ENCODE peak calls at places on chromosomes 4 and X, in eight cellular contexts. Q is GM10248; D is breast epithelium; Y is endothelial cell; S is non-pigmented ciliary epithelial cell; V is activated T-helper 1 cell treated with anti-CD3 and anti-CD28 coated beads, Interleukin-2, amount 50 U/mL, for 16 hours; T is GM20000; U is GM23248. L is an unnamed sample.

GRCh38 chr4:138234254-138234653 is 7.9 kb downstream of the SLC7A11 start:
- DNase-seq in Q (no peak), D (no peak), Y (no peak), S (no peak), V (no peak), T (no peak), U (no peak), L (no peak)

GRCh38 chr4:6111354-6111930 is 88.9 kb downstream of the JAKMIP1 start:
- DNase-seq in Q (no peak), D (no peak), Y (no peak), S (no peak), V (no peak), T (no peak), U (no peak), L (no peak)

GRCh38 chr4:101596786-101597185 is 193.7 kb upstream of the BANK1 start:
- DNase-seq in Q (peak; percentile 9), D (no peak), Y (no peak), S (no peak), V (no peak), T (peak; percentile 5), U (no peak), L (peak; percentile 3)

GRCh38 chr4:180923476-180923875 is 1319.7 kb upstream of the TENM3 start:
- DNase-seq in Q (no peak), D (no peak), Y (no peak), S (no peak), V (no peak), T (no peak), U (peak; percentile 82), L (no peak)

GRCh38 chrX:37640142-37640541 is 45.4 kb upstream of the XK start:
- DNase-seq in Q (no peak), D (no peak), Y (no peak), S (no peak), V (no peak), T (no peak), U (no peak), L (no peak)

GRCh38 chr4:90127223-90127705 is at the start of gene CCSER1:
- DNase-seq in Q (peak; percentile 48), D (peak; percentile 87), Y (peak; percentile 71), S (no peak), V (peak; percentile 14), T (peak; percentile 75), U (peak; percentile 20), L (no peak)

GRCh38 chr4:183610613-183611012 is 48.4 kb downstream of the RWDD4 start:
- DNase-seq in Q (no peak), D (no peak), Y (no peak), S (no peak), V (no peak), T (no peak), U (peak; percentile 15), L (no peak)

GRCh38 chr4:87444741-87445140 is 22.4 kb downstream of the NUDT9 start:
- DNase-seq in Q (no peak), D (no peak), Y (no peak), S (no peak), V (no peak), T (no peak), U (no peak), L (no peak)

GRCh38 chrX:93120805-93121204 is 552.6 kb downstream of the NAP1L3 start:
- DNase-seq in Q (no peak), D (no peak), Y (no peak), S (no peak), V (no peak), T (no peak), U (no peak), L (no peak)

GRCh38 chr4:87632469-87632868 is 17.6 kb upstream of the DMP1 start:
- DNase-seq in Q (no peak), D (no peak), Y (no peak), S (peak; percentile 2), V (no peak), T (no peak), U (peak; percentile 3), L (no peak)

GRCh38 chr4:85792576-85792975 is 317.6 kb downstream of the ARHGAP24 start:
- DNase-seq in Q (no peak), D (no peak), Y (no peak), S (no peak), V (no peak), T (no peak), U (no peak), L (no peak)

GRCh38 chr4:149638073-149638472 is 177.6 kb downstream of the IQCM start:
- DNase-seq in Q (no peak), D (no peak), Y (no peak), S (peak; percentile 50), V (no peak), T (no peak), U (peak; percentile 55), L (no peak)

GRCh38 chr4:104408893-104409292 is 85.8 kb downstream of the CXXC4 start:
- DNase-seq in Q (no peak), D (no peak), Y (no peak), S (no peak), V (no peak), T (no peak), U (no peak), L (no peak)

GRCh38 chr4:168632246-168632832 is 135.5 kb downstream of the PALLD start:
- DNase-seq in Q (no peak), D (no peak), Y (no peak), S (no peak), V (no peak), T (no peak), U (peak; percentile 35), L (no peak)

GRCh38 chrX:47540754-47541538 is 20.1 kb upstream of the ARAF start:
- DNase-seq in Q (peak; percentile 58), D (peak; percentile 67), Y (peak; percentile 53), S (peak; percentile 81), V (no peak), T (peak; percentile 34), U (peak; percentile 92), L (no peak)